ENCODE peak calls at places on chromosomes 6 and 20, in six cellular contexts. M is coronary artery, N is spleen, V is hepatocyte, T is esophagus squamous epithelium, A is IMR-90. U is an unnamed sample.

GRCh38 chr20:21105429-21106170 is 558 bp downstream of the LINC00237 start:
- DNase-seq in A (no peak), N (no peak), V (no peak), T (no peak), M (no peak), U (no peak)

GRCh38 chr6:166907373-166907841 is 48.9 kb downstream of the RNASET2 start:
- DNase-seq in N (peak), M (no peak), V (no peak), T (no peak), A (no peak), U (peak)

GRCh38 chr20:48463916-48464315 is 363.9 kb downstream of the PREX1 start:
- DNase-seq in N (peak), M (no peak), V (peak), T (no peak), A (peak), U (no peak)

GRCh38 chr20:22385602-22386299 is 198.6 kb downstream of the FOXA2 start:
- DNase-seq in N (no peak), M (no peak), A (no peak), T (no peak), V (peak), U (no peak)

GRCh38 chr6:82614518-82614917 is 250.9 kb downstream of the TPBG start:
- DNase-seq in V (no peak), A (no peak), M (no peak), N (no peak), T (no peak), U (no peak)

GRCh38 chr6:110534731-110535164 is 58.3 kb upstream of the SLC22A16 start:
- DNase-seq in T (no peak), V (no peak), A (peak), M (no peak), N (no peak), U (no peak)

GRCh38 chr6:121838842-121839241 is 403.4 kb downstream of the GJA1 start:
- DNase-seq in N (no peak), T (no peak), A (peak), M (no peak), V (peak), U (no peak)

GRCh38 chr6:113879186-113880096 is 22.3 kb downstream of the MARCKS start:
- DNase-seq in T (no peak), N (no peak), V (peak), M (no peak), A (peak), U (no peak)

GRCh38 chr6:31919624-31920303 is 7.8 kb upstream of the C2 start:
- DNase-seq in T (no peak), A (no peak), N (peak), V (no peak), M (no peak), U (no peak)

GRCh38 chr20:9103955-9104354 is 35.1 kb downstream of the PLCB4 start:
- DNase-seq in M (no peak), A (no peak), V (no peak), N (no peak), T (no peak), U (no peak)

GRCh38 chr6:65524232-65524631 is 182.8 kb downstream of the EYS start:
- DNase-seq in V (no peak), T (no peak), A (no peak), N (no peak), M (no peak), U (no peak)

GRCh38 chr20:2212457-2213005 is 83.3 kb upstream of the TGM3 start:
- DNase-seq in V (no peak), N (no peak), A (no peak), T (no peak), M (no peak), U (no peak)

GRCh38 chr20:50794181-50794845 is 548 bp upstream of the BCAS4 start:
- DNase-seq in M (no peak), T (no peak), V (peak), N (peak), A (no peak), U (no peak)

GRCh38 chr20:46852313-46852712 is 42.3 kb upstream of the EYA2 start:
- DNase-seq in V (no peak), N (no peak), T (no peak), A (no peak), M (no peak), U (no peak)

GRCh38 chr6:154848580-154848979 is 115.4 kb downstream of the SCAF8 start:
- DNase-seq in N (no peak), T (no peak), A (peak), V (no peak), M (no peak), U (no peak)

GRCh38 chr6:142954844-142955243 is 9.9 kb upstream of the HIVEP2 start:
- DNase-seq in A (no peak), V (no peak), M (no peak), N (no peak), T (no peak), U (no peak)

GRCh38 chr6:54579011-54579410 is 267.6 kb upstream of the FAM83B start:
- DNase-seq in A (no peak), N (no peak), T (no peak), M (no peak), V (no peak), U (no peak)

GRCh38 chr6:154427425-154427824 is 70.8 kb upstream of the IPCEF1 start:
- DNase-seq in N (no peak), M (no peak), A (no peak), V (no peak), T (no peak), U (no peak)

DNA sequence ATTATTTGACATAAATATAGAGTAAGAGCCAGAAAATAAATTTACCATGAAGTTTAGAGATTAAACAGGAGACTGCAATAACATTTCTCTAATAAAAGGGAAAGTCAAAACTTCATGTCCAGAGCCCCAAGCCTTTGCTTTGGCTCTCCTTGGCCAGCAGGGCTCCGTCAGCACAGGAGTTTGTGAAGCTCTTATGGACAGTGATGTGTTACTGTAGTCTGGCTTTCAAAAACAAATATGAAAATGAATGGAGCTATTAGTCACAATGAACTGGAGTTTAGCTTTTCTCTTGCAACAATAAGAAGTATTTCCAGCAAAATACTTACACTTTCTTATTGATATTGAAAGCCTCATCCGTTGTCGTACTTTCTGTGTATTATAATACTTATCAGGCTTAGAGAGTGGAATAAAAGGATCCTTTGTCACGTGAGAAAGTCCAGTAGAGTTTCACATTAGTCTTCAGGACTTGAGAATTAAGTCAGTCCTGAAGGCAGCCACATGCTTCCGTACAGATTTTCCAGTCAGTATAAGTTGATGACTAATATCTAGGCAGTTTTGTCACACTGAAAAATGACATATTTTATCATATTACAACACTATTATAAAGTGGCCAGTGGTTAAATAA is 117.0 kb upstream of the PRL start:
- DNase-seq in T (no peak), A (peak), V (no peak), M (no peak), N (no peak), U (no peak)
- TF ChIP-seq CTCF in T (no peak), A (peak), V (peak), M (no peak), N (no peak), U (no peak)

GRCh38 chr6:99589290-99589672 is 17.4 kb upstream of the PRDM13 start:
- DNase-seq in V (no peak), A (no peak), N (peak), M (no peak), T (no peak), U (no peak)

GRCh38 chr6:99588618-99589289 is 17.9 kb upstream of the PRDM13 start:
- DNase-seq in M (no peak), T (no peak), V (peak), N (peak), A (peak), U (no peak)

GRCh38 chr6:99591673-99592364 is 14.8 kb upstream of the PRDM13 start:
- DNase-seq in M (no peak), V (no peak), A (no peak), N (no peak), T (no peak), U (no peak)

GRCh38 chr6:99590728-99591672 is 15.6 kb upstream of the PRDM13 start:
- DNase-seq in N (peak), A (no peak), T (no peak), M (no peak), V (peak), U (no peak)

DNA sequence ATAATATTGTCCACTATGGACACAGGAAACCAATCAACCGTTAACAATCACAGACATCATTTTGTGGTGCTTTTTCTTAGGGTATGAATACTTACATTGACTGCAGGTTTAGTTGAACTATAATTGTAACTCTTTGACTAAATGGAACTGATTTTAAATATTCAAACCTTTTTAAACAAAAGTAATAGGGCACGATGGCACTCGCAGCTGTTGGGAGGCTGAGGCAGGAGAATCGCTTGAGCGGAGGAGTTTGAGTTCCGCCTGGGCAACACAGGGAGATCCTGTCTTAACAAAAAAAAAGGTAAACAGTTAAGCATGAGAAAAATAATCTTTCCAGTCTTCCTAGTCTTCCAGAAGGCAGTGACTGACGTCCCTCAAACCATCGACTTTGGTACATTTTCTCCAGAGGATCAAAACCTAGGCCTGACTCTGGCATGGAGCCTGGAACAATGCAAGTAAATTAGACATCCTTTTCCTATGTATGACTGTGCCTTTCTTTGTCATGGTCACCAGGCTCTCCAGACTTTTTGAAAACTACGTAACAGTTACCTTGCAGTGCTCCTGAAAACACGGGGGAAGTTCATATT is 16.6 kb upstream of the PRDM13 start:
- DNase-seq in T (no peak), A (no peak), V (no peak), N (no peak), M (no peak), U (no peak)
- H3K27ac ChIP-seq in T (no peak), A (no peak), V (no peak), N (no peak), M (no peak), U (no peak)

GRCh38 chr20:58361549-58361948 is 27.5 kb upstream of the VAPB start:
- DNase-seq in N (no peak), T (no peak), M (no peak), V (peak), A (peak), U (no peak)

GRCh38 chr20:58366016-58366415 is 23.0 kb upstream of the VAPB start:
- DNase-seq in T (no peak), A (no peak), V (no peak), N (no peak), M (no peak), U (no peak)

GRCh38 chr20:58362117-58362516 is 26.9 kb upstream of the VAPB start:
- DNase-seq in V (no peak), T (no peak), M (no peak), A (no peak), N (no peak), U (no peak)

GRCh38 chr20:58359441-58359840 is 29.6 kb upstream of the VAPB start:
- DNase-seq in V (no peak), N (no peak), T (no peak), A (peak), M (no peak), U (no peak)

DNA sequence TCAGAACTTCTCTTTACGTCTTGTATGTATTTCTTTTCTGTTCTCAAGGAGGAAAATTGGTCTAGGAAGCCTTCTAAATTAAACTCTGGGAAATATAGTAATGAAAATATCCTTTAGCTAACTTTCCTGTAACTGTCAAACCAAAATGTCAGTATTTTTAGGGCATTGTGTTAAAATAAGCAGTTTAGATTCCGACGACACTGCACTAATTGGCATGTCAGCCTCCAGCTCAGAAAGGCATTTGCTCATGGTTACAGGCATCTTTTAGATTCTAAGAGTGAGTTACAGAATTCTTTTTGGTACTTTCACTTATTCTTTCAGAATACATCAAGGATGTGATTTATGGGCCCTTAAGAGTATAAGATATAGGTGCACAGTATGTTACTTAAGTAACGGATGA is 26.1 kb upstream of the VAPB start:
- DNase-seq in M (no peak), N (no peak), V (no peak), T (no peak), A (no peak), U (no peak)
- TF ChIP-seq CTCF in M (no peak), N (no peak), V (no peak), T (no peak), A (no peak), U (no peak)

DNA sequence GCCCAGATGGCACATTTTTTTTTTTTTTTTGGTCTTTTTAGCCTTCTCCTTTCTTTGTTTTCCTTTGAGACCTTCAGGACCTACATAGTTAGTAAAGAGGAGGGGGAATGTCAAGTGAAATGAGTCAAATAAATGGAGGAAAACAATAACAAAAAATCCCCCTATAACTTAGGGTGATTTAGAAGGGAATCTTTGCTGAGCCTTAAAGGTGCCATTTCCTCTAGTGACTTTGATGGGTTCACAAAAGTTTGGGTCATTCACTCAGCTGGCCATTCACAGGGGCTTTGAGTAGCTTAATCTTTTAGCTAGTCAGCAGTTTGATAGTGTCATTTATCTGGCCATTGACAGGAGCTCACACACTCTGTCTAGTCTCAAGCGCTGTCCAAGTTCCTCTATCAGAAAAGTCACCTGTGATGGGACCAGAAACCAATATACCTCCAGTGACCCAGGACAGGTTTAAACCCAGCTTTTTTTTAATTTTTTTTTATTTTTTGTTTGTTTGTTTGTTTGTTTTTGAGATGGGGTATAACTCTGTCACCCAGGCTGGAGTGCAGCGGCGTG is 275.1 kb upstream of the PRDM1 start:
- DNase-seq in M (no peak), V (no peak), N (no peak), T (no peak), A (no peak), U (no peak)
- H3K27ac ChIP-seq in M (no peak), V (no peak), N (peak), T (peak), A (peak), U (no peak)

DNA sequence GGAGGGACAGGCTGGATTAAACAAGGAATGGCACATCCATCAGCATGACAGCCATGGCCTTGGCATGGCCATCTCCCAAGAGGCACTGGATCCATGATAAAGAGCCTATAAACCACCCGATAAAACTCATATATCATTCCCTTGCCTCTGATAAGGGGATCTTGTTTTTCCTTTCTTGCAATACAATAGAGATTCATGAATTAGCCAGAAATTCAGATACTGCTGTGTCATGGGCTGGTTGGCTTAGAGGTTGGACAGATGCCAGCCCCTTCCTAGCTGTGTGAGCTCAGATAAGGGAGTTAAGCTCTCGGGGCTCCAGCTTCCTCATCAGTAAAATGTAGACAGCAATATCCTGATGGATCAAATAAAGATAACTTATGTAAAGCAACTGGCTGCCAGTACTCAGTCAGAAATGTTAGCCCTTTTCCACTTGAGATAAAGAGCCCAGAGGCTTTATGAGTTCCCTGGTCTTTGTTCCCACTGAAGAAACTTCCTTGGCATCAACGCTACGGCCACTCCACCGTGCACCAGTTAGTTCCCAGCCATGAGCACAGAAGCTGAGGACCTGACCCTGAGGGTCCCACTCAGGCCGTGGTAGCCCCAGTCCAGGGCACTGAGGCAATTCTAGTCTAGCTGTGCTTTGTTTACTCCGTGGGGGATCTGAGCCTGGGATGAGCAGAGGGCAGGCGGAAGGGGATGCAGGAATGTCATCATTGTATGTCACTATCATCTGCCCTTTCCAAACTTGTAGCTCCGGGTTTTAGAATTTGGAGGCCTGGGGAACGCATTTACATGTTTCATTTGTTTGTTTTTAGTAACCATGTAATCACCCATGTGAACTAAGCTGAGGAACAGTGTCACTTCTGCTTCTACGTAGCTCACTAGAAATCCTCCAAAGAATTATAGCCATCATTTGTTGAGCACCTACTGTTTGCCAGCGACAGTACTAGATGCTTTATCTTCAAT is 67.2 kb upstream of the TBC1D7 start:
- DNase-seq in M (no peak), T (no peak), N (no peak), A (peak), V (peak), U (no peak)
- TF ChIP-seq CTCF in M (no peak), T (no peak), N (no peak), A (no peak), V (no peak), U (no peak)

GRCh38 chr6:49543087-49543858 is 7.2 kb upstream of the C6orf141 start:
- DNase-seq in M (no peak), A (no peak), T (no peak), V (no peak), N (no peak), U (no peak)

GRCh38 chr6:49541936-49542335 is 8.5 kb upstream of the C6orf141 start:
- DNase-seq in A (no peak), N (no peak), T (no peak), V (no peak), M (no peak), U (no peak)

GRCh38 chr6:49541210-49541724 is 9.2 kb upstream of the C6orf141 start:
- DNase-seq in A (peak), N (no peak), M (no peak), V (peak), T (no peak), U (no peak)

GRCh38 chr6:49539102-49539501 is 11.4 kb upstream of the C6orf141 start:
- DNase-seq in T (no peak), M (no peak), V (no peak), A (no peak), N (no peak), U (no peak)

DNA sequence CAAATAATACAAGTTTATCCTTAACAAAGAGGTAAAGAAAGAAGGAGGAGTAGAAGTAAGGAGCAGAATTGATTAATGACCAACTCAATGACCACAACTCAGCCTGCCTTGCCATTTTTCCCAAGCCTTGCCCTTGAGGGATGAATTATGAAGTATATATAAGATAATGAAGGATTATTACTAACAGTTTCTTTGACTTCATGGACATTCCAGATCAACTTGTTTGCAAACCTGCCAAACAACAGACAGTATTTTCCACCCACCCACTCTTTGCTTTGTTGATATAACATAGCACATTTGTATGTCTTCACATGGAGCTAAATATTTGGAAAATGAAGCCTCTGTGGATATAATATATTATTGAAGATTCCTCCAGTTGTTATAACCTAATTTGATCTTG is 9.9 kb upstream of the C6orf141 start:
- DNase-seq in A (no peak), V (no peak), M (no peak), N (no peak), T (no peak), U (no peak)
- H3K27ac ChIP-seq in A (no peak), V (no peak), M (no peak), N (no peak), T (no peak), U (no peak)

U was measured in vagina.